ENCODE peak calls at places on chromosomes 16 and 17, in four cellular contexts. D, X, G and Y are unnamed samples.

GRCh38 chr17:79933863-79934652 is 94.8 kb upstream of the CBX4 start:
- DNase-seq in G (peak), X (no peak), D (peak), Y (no peak)

GRCh38 chr16:49580751-49581303 is 207.2 kb downstream of the C16orf78 start:
- DNase-seq in X (no peak), G (no peak), D (peak), Y (no peak)

GRCh38 chr17:40320771-40321501 is 12.0 kb downstream of the RARA start:
- DNase-seq in G (no peak), D (peak), X (no peak), Y (no peak)

GRCh38 chr17:1180958-1181768 is 1.4 kb upstream of the ABR start:
- DNase-seq in X (no peak), D (peak), G (no peak), Y (no peak)

GRCh38 chr17:77826132-77826873 is 132.2 kb upstream of the TNRC6C start:
- DNase-seq in D (peak), X (no peak), G (no peak), Y (no peak)

GRCh38 chr16:78821335-78821734 is 721.9 kb downstream of the WWOX start:
- DNase-seq in D (no peak), G (no peak), X (no peak), Y (no peak)

GRCh38 chr17:71934520-71934919 is 186.3 kb upstream of the SOX9 start:
- DNase-seq in G (no peak), D (no peak), X (no peak), Y (no peak)

GRCh38 chr16:57575468-57576277 is 33.2 kb downstream of the ADGRG5 start:
- DNase-seq in X (no peak), G (no peak), D (no peak), Y (no peak)

GRCh38 chr17:72510454-72511016 is 389.7 kb downstream of the SOX9 start:
- DNase-seq in X (peak), G (no peak), D (no peak), Y (no peak)

GRCh38 chr16:1645914-1646525 is 32.1 kb upstream of the JPT2 start:
- DNase-seq in X (no peak), G (no peak), D (no peak), Y (no peak)

GRCh38 chr17:48055531-48056245 is 7.5 kb downstream of the NFE2L1 start:
- DNase-seq in D (peak), G (no peak), X (peak), Y (no peak)

GRCh38 chr16:24683250-24683649 is 46.2 kb upstream of the TNRC6A start:
- DNase-seq in D (no peak), G (no peak), X (no peak), Y (no peak)

GRCh38 chr17:28282596-28282995 is 36.4 kb upstream of the TMEM97 start:
- DNase-seq in G (no peak), D (no peak), X (no peak), Y (no peak)

GRCh38 chr17:19013226-19013625 is 8.7 kb upstream of the FAM83G start:
- DNase-seq in G (no peak), D (peak), X (no peak), Y (no peak)

GRCh38 chr17:48787850-48788249 is 29.2 kb downstream of the TTLL6 start:
- DNase-seq in G (no peak), D (no peak), X (no peak), Y (no peak)

GRCh38 chr17:63433746-63434591 is 12.1 kb downstream of the CYB561 start:
- DNase-seq in D (peak), X (no peak), G (peak), Y (no peak)

GRCh38 chr16:88831838-88832237 is 20.1 kb upstream of the APRT start:
- DNase-seq in X (no peak), G (no peak), D (no peak), Y (no peak)

GRCh38 chr17:81109957-81110356 is 55.4 kb upstream of the PVALEF start:
- DNase-seq in G (no peak), X (no peak), D (no peak), Y (no peak)

GRCh38 chr17:56819431-56820145 is 14.1 kb downstream of the C17orf67 start:
- DNase-seq in D (peak), X (peak), G (peak), Y (peak)

GRCh38 chr16:86521236-86522197 is 11.2 kb downstream of the FOXF1 start:
- DNase-seq in X (no peak), D (peak), G (no peak), Y (no peak)

DNA sequence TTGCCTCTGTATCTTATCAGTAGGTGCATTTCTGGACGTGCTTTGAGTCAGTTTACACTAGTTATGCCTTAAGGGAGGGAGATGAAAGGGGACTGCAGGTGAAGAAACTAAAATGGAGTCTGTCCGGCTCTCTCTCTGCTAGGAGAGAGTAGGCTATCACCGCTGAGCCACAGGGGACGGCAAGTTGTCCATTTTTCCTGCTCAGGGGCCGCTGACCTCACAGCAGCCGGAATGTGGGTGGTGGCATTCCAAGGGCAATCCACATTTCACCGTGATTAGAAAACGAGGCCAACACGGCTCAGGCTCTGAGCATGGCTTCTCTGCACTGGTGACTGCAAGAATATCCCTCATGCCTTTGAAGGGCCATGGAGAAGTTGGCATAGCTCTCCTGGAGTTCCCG is 19.0 kb upstream of the KLHDC4 start:
- DNase-seq in X (no peak), G (no peak), D (no peak), Y (no peak)
- TF ChIP-seq POLR2AphosphoS5 in X (no peak), G (no peak), D (no peak), Y (no peak)

GRCh38 chr16:76164970-76165558 is 112.1 kb upstream of the CNTNAP4 start:
- DNase-seq in G (no peak), X (peak), D (no peak), Y (no peak)

GRCh38 chr16:76157629-76158028 is 119.6 kb upstream of the CNTNAP4 start:
- DNase-seq in D (no peak), G (no peak), X (no peak), Y (no peak)

GRCh38 chr16:76162046-76162445 is 115.2 kb upstream of the CNTNAP4 start:
- DNase-seq in X (no peak), G (no peak), D (no peak), Y (no peak)
- TF ChIP-seq POLR2A in X (no peak), G (no peak), D (no peak), Y (no peak)

DNA sequence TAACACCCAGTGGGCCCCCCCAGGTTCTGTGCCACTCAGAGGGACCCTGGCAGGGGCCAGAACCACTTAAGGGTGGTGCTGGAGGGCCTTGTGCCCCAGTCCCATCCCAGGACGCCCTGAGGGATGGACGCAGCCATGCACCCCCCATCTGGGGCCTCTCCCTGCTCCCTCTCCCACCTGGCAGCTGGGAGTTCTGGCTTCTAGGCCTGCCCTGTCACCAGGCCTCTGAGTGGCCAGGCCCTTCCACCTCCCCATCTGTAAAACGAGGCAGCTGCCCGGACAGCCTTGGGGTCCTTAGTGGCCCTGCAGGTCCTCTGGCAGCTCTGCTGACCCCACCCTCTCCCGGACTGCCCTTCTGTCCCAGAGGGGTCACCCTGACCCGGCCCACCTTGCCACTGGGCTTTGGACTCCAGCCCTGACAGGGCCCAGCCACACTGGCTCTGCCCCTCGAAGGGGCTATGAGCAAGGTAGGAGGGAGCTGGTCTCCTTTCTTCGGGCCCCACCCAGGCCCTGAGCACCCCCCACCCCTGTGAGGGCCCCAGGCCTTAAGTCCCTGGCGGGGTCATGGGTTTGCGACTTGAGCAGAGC is 12.3 kb downstream of the PAM16 start:
- DNase-seq in G (no peak), X (no peak), D (peak), Y (no peak)
- TF ChIP-seq POLR2AphosphoS5 in G (no peak), X (no peak), D (no peak), Y (no peak)

GRCh38 chr16:74713876-74714275 is 13.2 kb upstream of the MLKL start:
- DNase-seq in D (peak), X (no peak), G (no peak), Y (no peak)
- TF ChIP-seq POLR2A in D (no peak), X (no peak), G (no peak), Y (no peak)